ENCODE peak calls at places on chromosomes 16 and 17, in nine cellular contexts. D, L, S, R, G, C, B, M and I are unnamed samples.

GRCh38 chr17:48155889-48156670 is 48.5 kb downstream of the SNX11 start:
- DNase-seq in G (peak), M (no peak), D (no peak), R (no peak), L (no peak), S (no peak), C (no peak), B (no peak), I (no peak)

GRCh38 chr17:21278304-21279197 is 6.0 kb upstream of the MAP2K3 start:
- DNase-seq in S (no peak), B (no peak), D (no peak), G (no peak), R (peak), M (no peak), C (no peak), L (peak), I (no peak)

GRCh38 chr17:2004435-2004952 is 20.6 kb downstream of the RTN4RL1 start:
- DNase-seq in C (no peak), L (no peak), B (no peak), R (no peak), D (no peak), G (no peak), S (no peak), M (no peak), I (no peak)

GRCh38 chr16:24499193-24499814 is 40.1 kb upstream of the RBBP6 start:
- DNase-seq in R (peak), D (peak), C (no peak), L (peak), G (peak), M (peak), B (no peak), S (no peak), I (no peak)

GRCh38 chr17:16569358-16569712 is 331 bp upstream of the ZNF287 start:
- DNase-seq in B (no peak), D (no peak), M (no peak), R (no peak), C (no peak), L (no peak), S (no peak), G (no peak), I (no peak)

GRCh38 chr16:28891964-28892890 is 13.9 kb downstream of the ATP2A1 start:
- DNase-seq in G (no peak), C (no peak), M (no peak), B (no peak), D (no peak), S (no peak), L (no peak), R (no peak), I (no peak)

GRCh38 chr16:87654826-87655225 is 52.5 kb downstream of the JPH3 start:
- DNase-seq in B (no peak), L (no peak), M (no peak), G (no peak), R (no peak), S (no peak), C (no peak), D (no peak), I (no peak)

GRCh38 chr17:67200727-67201301 is 44.2 kb downstream of the HELZ start:
- DNase-seq in M (no peak), G (no peak), R (no peak), D (no peak), L (peak), B (no peak), S (no peak), C (no peak), I (no peak)

GRCh38 chr16:2150418-2151187 is 2.2 kb downstream of the RAB26 start:
- DNase-seq in L (peak), C (no peak), S (peak), D (peak), B (no peak), R (no peak), G (peak), M (peak), I (no peak)

GRCh38 chr16:26701243-26701886 is 365.4 kb upstream of the C16orf82 start:
- DNase-seq in M (no peak), D (no peak), B (no peak), S (no peak), G (no peak), C (no peak), L (no peak), R (no peak), I (no peak)

GRCh38 chr16:28821874-28822519 is 802 bp upstream of the ATXN2L start:
- DNase-seq in G (no peak), R (no peak), C (no peak), L (no peak), M (no peak), D (no peak), B (no peak), S (no peak), I (no peak)

GRCh38 chr17:40554646-40555295 is 10.5 kb downstream of the CCR7 start:
- DNase-seq in B (no peak), R (peak), S (no peak), L (no peak), D (no peak), C (no peak), M (no peak), G (no peak), I (peak)

GRCh38 chr17:45426561-45426960 is 6.1 kb downstream of the ARHGAP27 start:
- DNase-seq in G (no peak), R (no peak), C (no peak), M (no peak), D (no peak), B (no peak), S (no peak), L (no peak), I (no peak)

GRCh38 chr16:88692861-88693260 is 6.6 kb upstream of the SNAI3 start:
- DNase-seq in L (no peak), G (no peak), B (no peak), S (no peak), D (no peak), M (no peak), R (no peak), C (no peak), I (no peak)